ENCODE peak calls at places on chromosomes 4 and X, in six cellular contexts. P is heart right ventricle, K is Panc1, Z is psoas muscle, U is brain microvascular endothelial cell, A is prostate gland. X is an unnamed sample.

GRCh38 chrX:30504309-30504708 is 73.3 kb downstream of the TASL start:
- DNase-seq in Z (no peak), K (no peak), A (no peak), U (no peak), P (no peak), X (no peak)

GRCh38 chr4:150501983-150502382 is 80.0 kb upstream of the MAB21L2 start:
- DNase-seq in K (no peak), Z (no peak), P (no peak), A (no peak), U (no peak), X (no peak)

GRCh38 chr4:101039367-101039766 is 308.0 kb downstream of the PPP3CA start:
- DNase-seq in U (no peak), K (no peak), P (no peak), A (no peak), Z (no peak), X (no peak)

GRCh38 chrX:119521246-119521645 is 44.0 kb downstream of the STEEP1 start:
- DNase-seq in P (no peak), A (no peak), U (no peak), Z (no peak), K (no peak), X (no peak)

GRCh38 chrX:102651242-102651967 is at the start of gene GPRASP1:
- DNase-seq in P (peak; percentile 61), Z (peak; percentile 63), A (peak; percentile 55), K (no peak), U (peak; percentile 2), X (no peak)

GRCh38 chr4:182144621-182145359 is 98.4 kb upstream of the TENM3 start:
- DNase-seq in U (no peak), Z (peak; percentile 25), A (no peak), P (no peak), K (no peak), X (no peak)

GRCh38 chr4:161767116-161767515 is 396.7 kb downstream of the FSTL5 start:
- DNase-seq in U (peak; percentile 67), P (no peak), K (no peak), Z (no peak), A (no peak), X (no peak)

GRCh38 chrX:97685753-97686152 is 802.0 kb downstream of the RPA4 start:
- DNase-seq in U (peak; percentile 46), P (no peak), Z (no peak), K (peak; percentile 12), A (no peak), X (no peak)

GRCh38 chrX:13283968-13284914 is 35.6 kb downstream of the ATXN3L start:
- DNase-seq in Z (no peak), P (no peak), U (peak; percentile 27), A (no peak), K (no peak), X (no peak)

GRCh38 chrX:103051260-103051789 is 12.6 kb downstream of the BEX1 start:
- DNase-seq in P (no peak), Z (no peak), A (no peak), U (no peak), K (no peak), X (no peak)

GRCh38 chr4:13944095-13944501 is 316.6 kb upstream of the BOD1L1 start:
- DNase-seq in A (peak; percentile 70), K (no peak), Z (no peak), P (peak; percentile 60), U (no peak), X (no peak)

GRCh38 chr4:173169428-173170209 is 1.0 kb downstream of the GALNT7 start:
- DNase-seq in Z (peak; percentile 61), A (peak; percentile 28), K (no peak), P (peak; percentile 69), U (no peak), X (peak; percentile 63)

GRCh38 chr4:142369141-142369540 is 477.0 kb downstream of the INPP4B start:
- DNase-seq in U (no peak), A (no peak), Z (no peak), K (no peak), P (no peak), X (no peak)

GRCh38 chr4:140363558-140363957 is 9.9 kb upstream of the SCOC start:
- DNase-seq in P (no peak), Z (no peak), K (no peak), U (no peak), A (no peak), X (no peak)

GRCh38 chr4:1362046-1362445 is 15.0 kb downstream of the UVSSA start:
- DNase-seq in A (no peak), U (no peak), Z (no peak), K (no peak), P (no peak), X (no peak)

GRCh38 chr4:30854566-30854965 is 134.4 kb downstream of the PCDH7 start:
- DNase-seq in A (no peak), K (no peak), U (no peak), P (no peak), Z (no peak), X (no peak)

GRCh38 chr4:148951346-148951745 is 509.1 kb upstream of the NR3C2 start:
- DNase-seq in P (no peak), K (no peak), Z (no peak), U (peak; percentile 5), A (no peak), X (no peak)

GRCh38 chr4:79855081-79855480 is 217.9 kb downstream of the ANTXR2 start:
- DNase-seq in A (no peak), Z (no peak), K (no peak), P (no peak), U (no peak), X (no peak)

GRCh38 chrX:37787353-37787869 is 7.6 kb downstream of the CYBB start:
- DNase-seq in A (no peak), Z (no peak), K (no peak), P (no peak), U (no peak), X (no peak)

GRCh38 chr4:123007679-123008078 is 85.3 kb upstream of the NUDT6 start:
- DNase-seq in U (no peak), Z (no peak), P (no peak), A (no peak), K (no peak), X (no peak)

GRCh38 chr4:158099686-158100085 is 73.1 kb downstream of the GASK1B start:
- DNase-seq in A (no peak), K (no peak), P (no peak), U (no peak), Z (no peak), X (no peak)

GRCh38 chr4:145347684-145348083 is 134.0 kb upstream of the SMAD1 start:
- DNase-seq in P (no peak), U (peak; percentile 47), Z (no peak), A (no peak), K (no peak), X (no peak)

GRCh38 chrX:2954541-2954940 is 25.4 kb upstream of the ARSD start:
- DNase-seq in Z (no peak), U (no peak), P (no peak), K (no peak), A (no peak), X (no peak)

GRCh38 chr4:6437682-6438264 is 34.6 kb downstream of the PPP2R2C start:
- DNase-seq in U (no peak), Z (no peak), P (no peak), K (no peak), A (peak; percentile 11), X (no peak)

GRCh38 chr4:40502220-40502619 is 127.4 kb downstream of the RBM47 start:
- DNase-seq in P (no peak), A (no peak), K (no peak), Z (no peak), U (no peak), X (no peak)

GRCh38 chrX:104450316-104450715 is 115.7 kb upstream of the IL1RAPL2 start:
- DNase-seq in Z (no peak), A (no peak), P (no peak), U (no peak), K (no peak), X (no peak)

GRCh38 chr4:98605216-98605615 is 53.2 kb downstream of the TSPAN5 start:
- DNase-seq in Z (no peak), U (peak; percentile 34), K (no peak), A (no peak), P (no peak), X (no peak)

GRCh38 chrX:138709886-138710285 is 1.6 kb downstream of the FGF13 start:
- DNase-seq in P (no peak), U (no peak), K (no peak), Z (no peak), A (no peak), X (no peak)
- H3K4me3 ChIP-seq in P (no peak overlapping the region), U (no peak overlapping the region), K (no peak overlapping the region), Z (peak overlapping the region; percentile 58), A (peak overlapping the region; percentile 39), X (no peak overlapping the region)

DNA sequence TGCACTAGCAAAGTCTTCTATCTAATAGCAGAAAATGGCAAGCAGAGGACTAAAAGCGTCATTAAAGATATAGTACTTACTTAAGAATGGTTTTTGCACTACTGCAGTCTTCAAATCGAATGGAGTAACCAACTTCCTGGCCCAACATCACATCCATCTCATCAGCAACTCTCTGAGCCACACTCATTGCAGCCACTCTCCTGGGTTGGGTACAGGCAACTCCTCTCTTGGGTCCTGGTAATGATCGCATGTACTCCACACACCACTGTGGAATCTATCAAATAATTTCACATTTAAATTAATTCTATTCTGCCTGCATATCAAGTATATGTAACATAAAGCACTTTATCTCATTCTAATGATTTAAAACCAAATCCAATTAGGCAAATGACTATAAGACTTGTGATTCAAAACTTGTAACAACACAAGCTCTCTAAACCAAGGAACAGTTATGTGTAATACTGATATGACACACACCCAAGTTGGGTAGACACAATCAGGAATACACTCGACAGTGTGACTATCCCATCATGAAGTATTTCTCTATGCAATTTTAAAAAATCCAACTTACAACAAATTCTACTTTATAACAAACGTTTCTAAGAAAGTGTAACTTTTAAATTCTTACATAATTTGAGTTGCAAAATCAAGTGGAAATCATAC is 13.6 kb downstream of the DHX15 start:
- DNase-seq in P (no peak), U (no peak), K (no peak), A (no peak), Z (no peak), X (no peak)
- H3K36me3 ChIP-seq in P (peaks cover 93% of the 10 kb centered on the region), U (peaks cover 48% of the 10 kb centered on the region), K (peaks cover 23% of the 10 kb centered on the region), A (no peaks in the 10 kb centered on the region), Z (peaks cover 58% of the 10 kb centered on the region), X (peaks cover 9% of the 10 kb centered on the region)

GRCh38 chr4:2396781-2397368 is 21.6 kb downstream of the ZFYVE28 start:
- DNase-seq in P (no peak), U (no peak), Z (no peak), A (no peak), K (no peak), X (no peak)
- TF ChIP-seq CTCF in P (no peak), U (peak; percentile 25), Z (no peak), A (no peak), K (no peak), X (no peak)

DNA sequence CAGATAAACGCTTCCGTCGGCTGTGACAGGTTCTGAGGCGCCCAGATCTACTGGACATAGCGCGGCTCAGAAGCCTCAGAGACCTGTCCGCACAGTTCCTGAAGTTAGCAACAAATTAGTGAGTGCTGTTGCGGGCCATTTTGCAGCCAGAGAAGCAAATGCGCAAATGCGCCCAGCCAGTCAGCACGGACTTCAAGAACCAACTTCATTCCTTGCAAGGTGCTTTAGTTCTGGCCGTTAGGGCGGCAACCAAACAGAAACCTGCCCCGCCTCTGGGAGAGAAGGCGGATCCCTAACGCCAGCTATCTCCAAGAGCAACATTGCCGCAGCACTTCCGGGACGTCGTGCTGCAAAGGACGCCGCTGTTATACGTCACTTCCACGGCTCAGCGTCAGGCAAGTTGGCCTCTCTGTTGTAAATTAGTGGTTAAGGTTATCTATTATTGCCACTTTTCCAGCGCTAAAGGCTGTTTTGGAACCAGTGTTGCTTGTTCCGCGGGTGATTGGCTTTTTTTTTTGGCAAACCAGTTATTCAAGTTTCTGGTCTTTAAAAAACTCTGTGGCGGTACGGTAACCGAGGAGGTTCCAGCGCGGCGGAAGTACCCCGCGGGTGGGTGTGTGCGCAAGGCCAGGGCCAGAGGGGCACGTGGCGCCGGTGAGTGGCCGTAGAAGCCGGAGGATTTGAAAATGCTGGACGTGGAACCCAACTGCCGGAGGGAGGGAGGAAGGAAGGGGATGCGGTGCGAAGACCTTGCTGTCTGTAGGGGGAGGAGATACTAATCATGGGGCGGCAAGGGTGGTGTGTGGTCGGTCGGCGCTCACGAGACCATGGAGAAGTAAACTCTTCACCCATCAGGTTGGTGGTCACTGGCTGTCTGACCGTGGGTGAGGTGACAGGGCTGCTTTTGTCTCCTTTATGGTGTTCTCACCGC is at the start of gene GAR1:
- DNase-seq in U (peak; percentile 91), P (peak; percentile 84), K (peak; percentile 77), Z (peak; percentile 87), A (peak; percentile 92), X (peak; percentile 94)
- H3K4me3 ChIP-seq in U (peak within 1 kb of the TSS; percentile 96), P (peak within 1 kb of the TSS; percentile 87), K (peak within 1 kb of the TSS; percentile 97), Z (peak within 1 kb of the TSS; percentile 92), A (peak within 1 kb of the TSS; percentile 65), X (peak within 1 kb of the TSS; percentile 80)

X was measured in lung.